ENCODE peak calls at places on chromosomes 5 and 9, in seven cellular contexts. P is spleen, Y is prostate gland, V is IMR-90, D is breast epithelium, Q is HCT116, J is A549. S is an unnamed sample.

GRCh38 chr5:172849636-172850453 is 15.8 kb downstream of the ERGIC1 start:
- DNase-seq in J (no peak), V (no peak), D (no peak), P (peak; percentile 83), Q (no peak), Y (peak; percentile 84), S (no peak)

GRCh38 chr5:90940227-90940995 is 381.8 kb downstream of the ADGRV1 start:
- DNase-seq in P (no peak), Y (no peak), V (peak; percentile 60), D (peak; percentile 20), Q (no peak), J (peak; percentile 40), S (no peak)

GRCh38 chr5:122971333-122971732 is 65.2 kb downstream of the PPIC start:
- DNase-seq in Q (no peak), P (no peak), D (no peak), Y (no peak), V (no peak), J (no peak), S (no peak)

GRCh38 chr5:144177548-144177947 is 6.9 kb downstream of the KCTD16 start:
- DNase-seq in D (no peak), Q (no peak), V (peak; percentile 49), P (no peak), Y (no peak), J (no peak), S (no peak)

GRCh38 chr5:35938518-35939227 is at the start of gene CAPSL:
- DNase-seq in D (peak; percentile 43), Q (peak; percentile 36), J (peak; percentile 42), Y (peak; percentile 67), P (no peak), V (peak; percentile 70), S (no peak)

GRCh38 chr5:66860199-66860975 is 264.2 kb downstream of the MAST4 start:
- DNase-seq in Q (no peak), V (no peak), D (no peak), J (no peak), Y (no peak), P (no peak), S (no peak)

GRCh38 chr9:2229109-2229733 is 214.1 kb downstream of the SMARCA2 start:
- DNase-seq in D (no peak), Q (no peak), V (no peak), J (no peak), Y (no peak), P (no peak), S (no peak)

GRCh38 chr9:75788006-75788634 is 102.4 kb upstream of the PCSK5 start:
- DNase-seq in Y (no peak), D (no peak), V (no peak), P (no peak), Q (no peak), J (no peak), S (no peak)

DNA sequence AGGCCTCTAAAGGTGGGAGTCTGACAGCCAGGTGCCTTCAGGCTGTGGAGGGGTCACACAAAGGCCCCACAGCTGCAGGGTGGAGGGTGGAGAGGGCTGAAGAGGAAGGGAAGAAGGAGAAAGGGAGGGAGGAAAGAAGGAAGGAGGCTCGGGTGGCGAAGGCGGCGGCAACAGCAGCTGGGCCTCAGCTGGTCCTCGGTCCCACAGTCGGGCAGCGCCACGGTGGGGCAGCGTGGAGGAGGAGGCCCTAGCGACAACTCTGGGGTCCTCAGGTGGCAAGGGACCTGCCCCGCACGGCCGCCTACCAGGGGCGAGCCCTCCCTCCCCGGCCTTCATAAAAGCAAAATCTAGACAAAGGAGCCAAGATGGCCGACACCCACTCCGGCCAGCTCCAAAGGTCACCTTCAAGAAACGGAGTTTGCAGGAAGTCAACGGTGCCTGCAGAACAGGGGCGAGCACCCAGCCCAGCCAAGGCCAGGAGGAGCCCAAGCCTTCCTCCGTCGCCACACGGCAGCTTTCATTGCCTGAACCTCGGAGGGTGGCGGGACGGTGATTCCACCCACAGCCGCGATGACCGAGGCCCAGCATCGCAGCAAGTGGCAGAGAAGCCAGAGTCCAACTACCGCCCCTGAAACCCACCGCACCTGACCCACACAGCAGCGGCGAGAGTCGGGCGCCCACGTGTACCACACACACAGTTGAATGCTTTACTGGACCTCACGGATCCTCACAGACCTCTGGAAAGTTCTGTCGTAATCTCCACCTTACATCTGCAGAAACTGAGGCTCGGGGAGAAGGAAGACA is 98.7 kb downstream of the VAV2 start:
- DNase-seq in Y (no peak), J (no peak), P (no peak), D (no peak), V (no peak), Q (no peak), S (no peak)
- H3K27ac ChIP-seq in Y (no peak overlapping the region), J (peak overlapping the region; percentile 54), P (peak overlapping the region; percentile 23), D (no peak overlapping the region), V (no peak overlapping the region), Q (no peak overlapping the region), S (no peak overlapping the region)

GRCh38 chr5:43646997-43647396 is 44.0 kb downstream of the NNT start:
- DNase-seq in Q (no peak), V (peak; percentile 57), Y (no peak), J (peak; percentile 8), D (no peak), P (no peak), S (no peak)
- TF ChIP-seq CTCF in Q (peak; percentile 36), V (peak; percentile 17), Y (no peak), J (no peak), D (no peak), P (no peak), S (no peak)

DNA sequence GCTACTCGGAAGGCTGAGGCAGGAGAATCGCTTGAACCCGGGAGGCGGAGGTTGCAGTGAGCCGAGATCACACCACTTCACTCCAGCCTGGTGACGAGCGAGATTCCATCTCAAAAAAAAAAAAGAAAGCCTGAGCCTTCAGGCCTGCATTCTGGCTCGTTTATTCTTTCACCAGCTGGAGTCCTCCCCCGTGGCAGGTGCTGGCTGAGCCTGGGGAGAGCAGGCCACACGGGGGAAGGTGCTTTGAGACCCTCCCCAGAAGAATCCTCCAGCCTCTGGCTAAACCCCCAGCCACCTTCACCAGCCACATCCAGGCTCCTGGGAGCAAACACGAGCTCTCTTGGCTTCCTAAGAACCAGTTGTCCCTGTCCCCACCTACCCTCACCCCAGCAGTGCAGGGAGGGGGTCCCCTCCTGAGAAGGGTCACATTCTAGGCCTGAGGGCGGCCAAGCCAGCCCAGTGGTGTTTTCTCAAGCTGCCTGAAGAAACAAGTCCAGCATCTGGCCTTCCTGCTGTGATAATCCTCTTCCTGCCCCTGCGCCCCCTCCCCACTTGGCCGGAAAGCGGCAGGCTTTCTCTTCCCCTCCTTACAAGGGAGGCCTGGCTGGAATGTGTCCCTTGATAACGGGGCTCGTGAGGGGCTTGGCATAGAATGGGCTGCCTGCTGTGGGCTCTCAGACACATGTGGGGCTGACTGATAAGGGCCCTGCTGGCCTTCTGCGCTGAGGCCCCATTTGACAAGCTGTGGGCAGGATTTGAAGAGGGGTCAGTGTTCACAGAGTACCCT is 41.5 kb downstream of the PLPP7 start:
- DNase-seq in P (peak; percentile 63), Q (no peak), Y (no peak), V (no peak), J (no peak), D (no peak), S (no peak)
- TF ChIP-seq POLR2A in P (no peak), Q (no peak), Y (no peak), V (no peak), J (no peak), D (no peak), S (no peak)

DNA sequence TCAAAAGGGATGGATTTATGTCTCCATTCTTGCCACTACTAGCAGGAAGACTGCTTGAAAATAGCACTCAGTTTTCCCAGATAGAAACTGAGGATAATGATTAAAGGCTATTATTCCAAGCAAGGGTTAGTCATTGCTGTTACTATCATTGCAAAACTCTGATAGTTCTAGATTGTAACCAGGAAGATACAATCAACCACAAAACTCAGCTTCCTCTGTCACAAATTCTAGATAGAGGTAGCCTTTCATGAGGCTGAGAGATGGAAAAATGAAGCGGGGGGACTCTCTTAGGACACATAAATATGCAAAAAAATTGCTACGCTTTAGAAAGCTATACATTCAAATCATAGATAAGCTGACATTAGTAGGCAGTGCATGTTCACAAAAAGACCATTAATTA is 3.1 kb downstream of the ANXA1 start:
- DNase-seq in Y (no peak), Q (no peak), V (peak; percentile 25), J (no peak), P (no peak), D (no peak), S (no peak)
- H3K27ac ChIP-seq in Y (peak overlapping the region; percentile 75), Q (peak overlapping the region; percentile 95), V (no peak overlapping the region), J (peak overlapping the region; percentile 83), P (peak overlapping the region; percentile 84), D (peak overlapping the region; percentile 81), S (peak overlapping the region; percentile 96)

DNA sequence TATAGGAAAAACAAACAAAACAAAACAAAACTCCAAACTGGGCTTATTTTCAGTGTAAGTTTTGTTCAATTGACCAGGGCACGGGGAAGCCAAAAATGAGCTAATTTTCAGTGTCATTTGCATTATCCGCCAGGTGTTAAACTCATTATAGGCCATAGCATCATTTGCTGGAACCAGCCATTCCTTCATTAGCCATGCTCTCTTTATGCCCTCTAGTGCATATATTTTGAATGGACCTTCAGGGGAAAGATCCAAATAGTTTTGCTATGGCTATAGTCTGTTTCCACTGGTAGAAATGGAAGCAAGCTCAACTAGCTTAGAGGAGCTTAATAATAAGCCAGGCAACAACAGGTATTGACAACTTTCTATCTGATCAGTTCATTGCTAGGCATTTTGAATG is 1205.3 kb upstream of the DMAC1 start:
- DNase-seq in J (no peak), Q (no peak), Y (no peak), P (no peak), V (no peak), D (no peak), S (no peak)
- TF ChIP-seq CTCF in J (no peak), Q (no peak), Y (no peak), P (no peak), V (no peak), D (no peak), S (no peak)

GRCh38 chr9:109498195-109499060 is at the start of gene PTPN3:
- DNase-seq in P (no peak), J (peak; percentile 22), V (no peak), D (no peak), Q (no peak), Y (no peak), S (no peak)
- TF ChIP-seq POLR2A in P (no peak), J (peak; percentile 53), V (no peak), D (no peak), Q (peak; percentile 42), Y (peak; percentile 16), S (no peak)

DNA sequence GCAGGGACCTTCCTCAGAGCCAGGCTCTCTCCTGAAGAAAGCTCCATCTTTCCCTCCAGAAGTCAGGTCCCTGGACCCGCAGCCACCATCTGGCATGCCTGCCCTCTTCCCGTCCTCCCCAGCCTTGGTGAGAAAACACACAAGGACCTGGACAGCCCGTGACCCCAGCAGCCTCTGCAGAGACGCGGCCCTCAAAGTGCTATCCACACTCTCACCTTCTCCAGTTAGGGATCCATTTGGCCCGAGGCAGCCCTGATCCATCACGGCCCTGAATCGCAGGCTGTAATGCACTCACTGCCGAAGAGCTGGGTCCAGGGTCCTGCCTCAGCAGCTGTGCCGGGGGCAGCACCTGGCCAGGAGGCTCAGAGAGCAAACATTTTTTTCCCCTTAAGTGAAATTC is 185.1 kb downstream of the OLFM1 start:
- DNase-seq in Q (no peak), P (no peak), J (no peak), D (no peak), V (no peak), Y (no peak), S (no peak)
- H3K27ac ChIP-seq in Q (no peak overlapping the region), P (no peak overlapping the region), J (no peak overlapping the region), D (no peak overlapping the region), V (no peak overlapping the region), Y (no peak overlapping the region), S (no peak overlapping the region)

GRCh38 chr5:78056901-78057514 is 237.5 kb downstream of the AP3B1 start:
- DNase-seq in Y (no peak), J (no peak), V (no peak), P (no peak), Q (no peak), D (no peak), S (no peak)
- TF ChIP-seq CTCF in Y (no peak), J (peak; percentile 12), V (peak; percentile 20), P (no peak), Q (peak; percentile 2), D (no peak), S (no peak)

S was measured in esophagus squamous epithelium.